ENCODE peak calls at places on chromosomes 1 and 21, in nine cellular contexts. R is HTR-8/SVneo, U is lower lobe of right lung, L is AG09309, J is A549, G is left colon, H is neuronal stem cell, O is osteoblast, A is Caco-2. N is an unnamed sample.

GRCh38 chr1:160567858-160568682 is 11.2 kb downstream of the CD84 start:
- DNase-seq in L (no peak), J (no peak), U (no peak), R (no peak), H (no peak), A (no peak), G (no peak), O (no peak), N (no peak)

GRCh38 chr1:107405241-107405640 is 264.4 kb downstream of the NTNG1 start:
- DNase-seq in R (no peak), L (peak), A (no peak), J (no peak), U (no peak), H (no peak), G (no peak), O (no peak), N (no peak)

GRCh38 chr1:54807756-54808155 is 6.6 kb upstream of the TTC22 start:
- DNase-seq in H (no peak), A (no peak), U (no peak), L (no peak), R (no peak), J (no peak), O (no peak), G (no peak), N (no peak)

GRCh38 chr1:151581946-151582345 is 29.9 kb upstream of the SNX27 start:
- DNase-seq in J (no peak), A (no peak), O (no peak), U (no peak), H (no peak), G (no peak), R (no peak), L (no peak), N (no peak)

GRCh38 chr1:15934211-15935055 is 41.5 kb downstream of the ZBTB17 start:
- DNase-seq in O (peak), G (no peak), H (no peak), R (no peak), J (no peak), L (no peak), A (no peak), U (no peak), N (peak)

GRCh38 chr1:234258071-234258470 is 115.2 kb upstream of the COA6 start:
- DNase-seq in J (no peak), R (no peak), O (no peak), U (no peak), L (no peak), A (no peak), G (no peak), H (no peak), N (no peak)

GRCh38 chr1:51924455-51924854 is 45.9 kb upstream of the NRDC start:
- DNase-seq in J (no peak), G (no peak), A (no peak), L (no peak), O (peak), R (peak), H (no peak), U (no peak), N (no peak)

GRCh38 chr1:5992814-5993552 is 758 bp upstream of the NPHP4 start:
- DNase-seq in L (no peak), G (peak), H (no peak), U (peak), A (no peak), R (no peak), O (peak), J (no peak), N (peak)

GRCh38 chr1:40618108-40618507 is 47.4 kb downstream of the RIMS3 start:
- DNase-seq in O (no peak), L (no peak), R (no peak), H (no peak), G (no peak), J (no peak), U (no peak), A (no peak), N (no peak)

GRCh38 chr1:5955479-5955977 is 36.7 kb downstream of the NPHP4 start:
- DNase-seq in J (no peak), O (no peak), U (no peak), A (no peak), L (no peak), H (no peak), R (no peak), G (no peak), N (no peak)

GRCh38 chr1:100893718-100894117 is 924 bp downstream of the EXTL2 start:
- DNase-seq in J (no peak), L (no peak), U (no peak), G (no peak), A (no peak), O (no peak), R (no peak), H (no peak), N (no peak)

GRCh38 chr21:35323947-35324346 is 274.8 kb upstream of the RUNX1 start:
- DNase-seq in H (no peak), J (no peak), G (peak), A (no peak), L (no peak), O (no peak), R (no peak), U (no peak), N (no peak)

GRCh38 chr1:67590329-67590728 is 94.7 kb upstream of the GADD45A start:
- DNase-seq in G (no peak), R (no peak), O (peak), L (no peak), U (no peak), A (no peak), H (no peak), J (no peak), N (no peak)

GRCh38 chr1:84434081-84434755 is 35.9 kb downstream of the DNASE2B start:
- DNase-seq in L (no peak), A (no peak), U (no peak), G (no peak), O (no peak), R (no peak), J (no peak), H (no peak), N (no peak)

GRCh38 chr1:27556781-27557595 is 47.0 kb downstream of the AHDC1 start:
- DNase-seq in H (peak), O (peak), A (peak), L (peak), G (peak), U (peak), R (peak), J (peak), N (peak)

GRCh38 chr1:234072793-234073192 is 168.3 kb downstream of the SLC35F3 start:
- DNase-seq in G (no peak), O (no peak), H (no peak), A (no peak), U (no peak), J (no peak), R (no peak), L (no peak), N (no peak)

GRCh38 chr1:101264699-101265098 is 27.9 kb downstream of the S1PR1 start:
- DNase-seq in O (no peak), L (no peak), J (peak), U (no peak), H (no peak), A (no peak), G (peak), R (no peak), N (no peak)

GRCh38 chr1:16065197-16065576 is 8.3 kb downstream of the FAM131C start:
- DNase-seq in U (no peak), A (no peak), R (no peak), H (no peak), G (no peak), J (no peak), L (no peak), O (no peak), N (no peak)

GRCh38 chr1:174942547-174943255 is 57.0 kb upstream of the CACYBP start:
- DNase-seq in R (no peak), H (no peak), O (no peak), U (no peak), G (no peak), L (no peak), A (peak), J (no peak), N (no peak)